ENCODE peak calls at places on chromosomes 6 and 20, in five cellular contexts. Z is hippocampal formation, Q is AG09319, W is HEK293T, R is HTR-8/SVneo. T is an unnamed sample.

GRCh38 chr6:87968435-87969278 is 79.0 kb upstream of the SPACA1 start:
- DNase-seq in Q (no peak), Z (peak), R (no peak), W (peak), T (no peak)

GRCh38 chr6:142395768-142396231 is 94.0 kb downstream of the ADGRG6 start:
- DNase-seq in W (no peak), R (no peak), Q (no peak), Z (no peak), T (no peak)

GRCh38 chr20:49381558-49382493 is 100.6 kb downstream of the KCNB1 start:
- DNase-seq in Z (peak), R (peak), W (no peak), Q (no peak), T (no peak)

GRCh38 chr20:4167261-4168004 is 152.1 kb upstream of the RNF24 start:
- DNase-seq in Q (no peak), R (no peak), Z (peak), W (no peak), T (peak)

GRCh38 chr6:64238071-64238470 is 602.5 kb downstream of the PHF3 start:
- DNase-seq in Q (no peak), W (no peak), Z (no peak), R (peak), T (no peak)

GRCh38 chr6:7726416-7727149 is 684 bp downstream of the BMP6 start:
- DNase-seq in Q (no peak), W (peak), Z (no peak), R (no peak), T (peak)

GRCh38 chr20:9506964-9507369 is 7.4 kb upstream of the LAMP5 start:
- DNase-seq in Q (no peak), Z (no peak), W (no peak), R (no peak), T (no peak)

GRCh38 chr20:54219751-54220426 is 12.0 kb downstream of the PFDN4 start:
- DNase-seq in R (peak), Z (peak), Q (no peak), W (peak), T (peak)

GRCh38 chr20:11654766-11655165 is 262.9 kb upstream of the BTBD3 start:
- DNase-seq in R (no peak), Q (no peak), Z (no peak), W (no peak), T (no peak)

GRCh38 chr6:168513766-168514165 is 72.8 kb downstream of the SMOC2 start:
- DNase-seq in W (no peak), R (no peak), Q (no peak), Z (no peak), T (no peak)

GRCh38 chr6:135181333-135182119 is 418 bp downstream of the MYB start:
- DNase-seq in W (peak), R (peak), Z (no peak), Q (no peak), T (peak)